ENCODE peak calls at places on chromosomes 7 and 10, in four cellular contexts. F is ovary; S is OCI-LY7; V is activated CD8-positive, alpha-beta memory T cell treated with anti-CD3 and anti-CD28 coated beads, Interleukin-2, amount 50 U/mL, for 48 hours. Y is an unnamed sample.
A peak's percentile ranks its signal among the peaks of the same experiment; 100 is the strongest.

GRCh38 chr10:23035569-23035968 is 59.8 kb upstream of the MSRB2 start:
- DNase-seq in F (no peak), V (no peak), S (no peak), Y (no peak)

GRCh38 chr7:123741940-123742339 is 6.9 kb downstream of the WASL start:
- DNase-seq in F (no peak), S (no peak), V (no peak), Y (no peak)

GRCh38 chr10:93746844-93747284 is 10.9 kb upstream of the LGI1 start:
- DNase-seq in V (no peak), F (no peak), S (peak; percentile 45), Y (no peak)

GRCh38 chr7:2965745-2966270 is 77.9 kb downstream of the CARD11 start:
- DNase-seq in F (no peak), V (peak; percentile 22), S (no peak), Y (no peak)

GRCh38 chr10:5283305-5284158 is 81.2 kb upstream of the UCN3 start:
- DNase-seq in V (peak; percentile 65), S (peak; percentile 39), F (peak; percentile 55), Y (peak; percentile 47)

GRCh38 chr10:61993676-61994401 is 92.3 kb downstream of the ARID5B start:
- DNase-seq in S (no peak), V (no peak), F (no peak), Y (no peak)

GRCh38 chr7:115476666-115477065 is 553.9 kb downstream of the TFEC start:
- DNase-seq in F (peak; percentile 30), V (no peak), S (no peak), Y (no peak)

GRCh38 chr10:29618341-29619171 is 16.2 kb downstream of the SVIL start:
- DNase-seq in F (no peak), V (no peak), S (no peak), Y (no peak)

GRCh38 chr7:94933256-94933990 is 26.0 kb downstream of the PPP1R9A start:
- DNase-seq in F (no peak), S (no peak), V (no peak), Y (no peak)

GRCh38 chr7:105648561-105649401 is 67.5 kb upstream of the EFCAB10 start:
- DNase-seq in F (no peak), S (no peak), V (no peak), Y (no peak)